ENCODE peak calls at places on chromosomes 12 and 14, in six cellular contexts. G is effector memory CD8-positive, alpha-beta T cell; I is left ventricle myocardium inferior; D is GM12891; Y is mesendoderm; O is NCI-H2171. R is an unnamed sample.

GRCh38 chr12:55637467-55637866 is 775 bp downstream of the OR10P1 start:
- DNase-seq in G (no peak), I (no peak), D (no peak), Y (no peak), O (no peak), R (no peak)

GRCh38 chr14:100241279-100241678 is 2.3 kb downstream of the YY1 start:
- DNase-seq in G (no peak), I (no peak), D (no peak), Y (no peak), O (no peak), R (no peak)

GRCh38 chr12:70045036-70045435 is 198.2 kb upstream of the CNOT2 start:
- DNase-seq in G (no peak), I (no peak), D (no peak), Y (no peak), O (no peak), R (no peak)

GRCh38 chr12:100716949-100717732 is 77.4 kb upstream of the ANO4 start:
- DNase-seq in G (no peak), I (no peak), D (peak), Y (peak), O (peak), R (no peak)

GRCh38 chr14:101069666-101070362 is 166.3 kb upstream of the RTL1 start:
- DNase-seq in G (no peak), I (no peak), D (no peak), Y (no peak), O (no peak), R (peak)

GRCh38 chr14:102088012-102088792 is 1.4 kb upstream of the HSP90AA1 start:
- DNase-seq in G (peak), I (peak), D (peak), Y (peak), O (no peak), R (peak)

GRCh38 chr12:11978985-11979384 is 91.8 kb upstream of the BCL2L14 start:
- DNase-seq in G (no peak), I (no peak), D (no peak), Y (no peak), O (no peak), R (no peak)

GRCh38 chr14:76250345-76250744 is 98.6 kb downstream of the GPATCH2L start:
- DNase-seq in G (no peak), I (no peak), D (no peak), Y (no peak), O (no peak), R (no peak)

GRCh38 chr12:30169839-30170591 is 386.3 kb upstream of the TMTC1 start:
- DNase-seq in G (no peak), I (no peak), D (no peak), Y (peak), O (no peak), R (no peak)

GRCh38 chr12:102454808-102455760 is 25.3 kb downstream of the IGF1 start:
- DNase-seq in G (no peak), I (no peak), D (no peak), Y (no peak), O (no peak), R (no peak)

GRCh38 chr12:76916170-76916540 is 37.3 kb upstream of the CSRP2 start:
- DNase-seq in G (no peak), I (no peak), D (no peak), Y (peak), O (no peak), R (no peak)

GRCh38 chr12:56487448-56488040 is 417 bp downstream of the GLS2 start:
- DNase-seq in G (no peak), I (no peak), D (peak), Y (peak), O (peak), R (peak)

GRCh38 chr12:47190271-47190750 is 110.6 kb upstream of the AMIGO2 start:
- DNase-seq in G (no peak), I (no peak), D (no peak), Y (peak), O (no peak), R (no peak)

GRCh38 chr12:3777206-3777809 is 24.4 kb upstream of the CRACR2A start:
- DNase-seq in G (peak), I (no peak), D (no peak), Y (peak), O (peak), R (no peak)

GRCh38 chr14:50794063-50794645 is 36.8 kb downstream of the NIN start:
- DNase-seq in G (no peak), I (no peak), D (no peak), Y (no peak), O (no peak), R (no peak)

R was measured in ovary.